ENCODE peak calls at places on chromosomes 13 and 19, in ten cellular contexts. P is anterior cingulate cortex; C is ACHN; I is NCI-H1436; O is amniotic epithelial cell; R is IMR-90; V is SW480; E is omental fat pad; Z is AG20443; J is activated CD4-positive, alpha-beta T cell treated with anti-CD3 and anti-CD28 coated beads, Interleukin-2, amount 10 ng/mL, durations not matched to agents 24 days and 14 days. K is an unnamed sample.

GRCh38 chr19:3695986-3696659 is 4.1 kb downstream of the PIP5K1C start:
- DNase-seq in R (no peak), V (no peak), Z (no peak), I (no peak), E (no peak), J (no peak), P (no peak), C (no peak), O (no peak), K (no peak)

GRCh38 chr19:4933528-4933927 is 24.2 kb downstream of the UHRF1 start:
- DNase-seq in E (no peak), Z (no peak), P (no peak), O (peak; percentile 63), R (no peak), J (no peak), V (peak; percentile 49), C (no peak), I (no peak), K (no peak)

GRCh38 chr13:37868691-37869505 is 674 bp downstream of the TRPC4 start:
- DNase-seq in P (no peak), O (peak; percentile 28), Z (peak; percentile 32), C (peak; percentile 49), J (no peak), V (no peak), R (peak; percentile 50), E (no peak), I (no peak), K (no peak)

GRCh38 chr19:55494172-55494761 is 6.0 kb downstream of the SSC5D start:
- DNase-seq in J (no peak), V (no peak), C (no peak), R (peak; percentile 75), O (peak; percentile 80), I (no peak), Z (peak; percentile 53), E (peak; percentile 48), P (no peak), K (no peak)

GRCh38 chr19:3809881-3810707 is 23.9 kb upstream of the MATK start:
- DNase-seq in V (no peak), O (no peak), J (no peak), E (no peak), Z (no peak), R (no peak), I (no peak), P (no peak), C (no peak), K (no peak)

GRCh38 chr13:28978574-28978973 is 158.4 kb downstream of the MTUS2 start:
- DNase-seq in V (no peak), C (no peak), O (no peak), R (no peak), E (no peak), P (no peak), J (no peak), Z (no peak), I (no peak), K (no peak)

GRCh38 chr13:112545866-112546265 is 42.1 kb downstream of the TUBGCP3 start:
- DNase-seq in Z (peak; percentile 75), R (peak; percentile 92), J (no peak), V (no peak), P (no peak), O (peak; percentile 96), C (peak; percentile 58), E (no peak), I (no peak), K (no peak)

GRCh38 chr13:67136157-67136556 is 94.0 kb downstream of the PCDH9 start:
- DNase-seq in P (no peak), R (no peak), E (no peak), I (no peak), O (peak; percentile 49), J (no peak), Z (no peak), V (no peak), C (no peak), K (no peak)

GRCh38 chr13:25881946-25882574 is 169.8 kb downstream of the SHISA2 start:
- DNase-seq in J (no peak), P (no peak), V (peak; percentile 43), C (peak; percentile 15), O (peak; percentile 40), E (no peak), I (peak; percentile 21), R (no peak), Z (no peak), K (peak; percentile 17)

GRCh38 chr13:42333613-42334328 is 61.8 kb downstream of the AKAP11 start:
- DNase-seq in C (peak; percentile 1), Z (no peak), V (peak; percentile 50), J (peak; percentile 66), E (no peak), P (no peak), O (peak; percentile 56), I (no peak), R (peak; percentile 22), K (no peak)

GRCh38 chr13:73754727-73755292 is 379.4 kb downstream of the KLF12 start:
- DNase-seq in I (peak; percentile 68), E (no peak), V (peak; percentile 71), Z (peak; percentile 49), P (no peak), J (peak; percentile 81), O (peak; percentile 64), C (peak; percentile 62), R (peak; percentile 70), K (peak; percentile 13)

GRCh38 chr13:94254737-94255136 is 224.7 kb downstream of the DCT start:
- DNase-seq in P (no peak), V (no peak), R (peak; percentile 48), Z (no peak), C (no peak), I (no peak), J (no peak), E (no peak), O (no peak), K (no peak)

GRCh38 chr19:51086153-51086850 is 3.6 kb upstream of the KLK14 start:
- DNase-seq in O (no peak), E (no peak), R (no peak), J (no peak), P (no peak), C (no peak), I (no peak), V (no peak), Z (no peak), K (no peak)

GRCh38 chr13:53522034-53522433 is 493.4 kb downstream of the OLFM4 start:
- DNase-seq in P (no peak), I (no peak), O (no peak), C (no peak), R (no peak), Z (no peak), V (no peak), J (no peak), E (no peak), K (no peak)

GRCh38 chr19:53545271-53546065 is 7.5 kb downstream of the ZNF331 start:
- DNase-seq in I (no peak), Z (peak; percentile 70), E (no peak), J (no peak), R (peak; percentile 80), V (no peak), P (no peak), C (no peak), O (peak; percentile 86), K (no peak)

GRCh38 chr13:110512198-110512740 is 49.3 kb downstream of the RAB20 start:
- DNase-seq in Z (no peak), V (no peak), E (no peak), R (no peak), O (no peak), C (no peak), I (no peak), J (no peak), P (no peak), K (no peak)

GRCh38 chr19:53828531-53828930 is 4.4 kb upstream of the NLRP12 start:
- DNase-seq in P (no peak), O (no peak), R (no peak), Z (no peak), V (no peak), C (no peak), J (no peak), E (no peak), I (no peak), K (no peak)

GRCh38 chr19:2040647-2041435 is 10.2 kb downstream of the MKNK2 start:
- DNase-seq in R (no peak), E (no peak), I (no peak), O (no peak), P (no peak), Z (no peak), V (no peak), C (no peak), J (peak; percentile 58), K (no peak)

GRCh38 chr13:30257433-30258099 is 49.8 kb downstream of the KATNAL1 start:
- DNase-seq in R (peak; percentile 9), C (no peak), E (no peak), J (no peak), O (no peak), P (peak; percentile 13), I (no peak), Z (peak; percentile 14), V (no peak), K (no peak)

GRCh38 chr13:109720758-109721184 is 65.6 kb downstream of the IRS2 start:
- DNase-seq in R (no peak), Z (no peak), C (no peak), E (no peak), V (no peak), J (no peak), P (no peak), I (peak; percentile 41), O (no peak), K (no peak)

GRCh38 chr19:10418281-10419199 is 1.8 kb upstream of the PDE4A start:
- DNase-seq in R (no peak), Z (peak; percentile 24), V (peak; percentile 55), C (no peak), I (no peak), E (no peak), O (no peak), J (peak; percentile 77), P (no peak), K (no peak)

GRCh38 chr19:7159105-7159933 is 89.8 kb downstream of the ZNF557 start:
- DNase-seq in P (no peak), C (no peak), J (no peak), I (no peak), Z (peak; percentile 88), V (no peak), E (no peak), R (peak; percentile 95), O (peak; percentile 62), K (no peak)

GRCh38 chr19:3365447-3366103 is 808 bp upstream of the NFIC start:
- DNase-seq in V (no peak), E (no peak), R (peak; percentile 66), P (no peak), J (no peak), I (peak; percentile 43), O (peak; percentile 67), Z (peak; percentile 76), C (peak; percentile 54), K (no peak)

GRCh38 chr19:42424345-42424707 is 2.9 kb downstream of the LIPE start:
- DNase-seq in R (no peak), O (peak; percentile 16), V (no peak), I (no peak), Z (no peak), C (no peak), E (no peak), J (no peak), P (no peak), K (no peak)

GRCh38 chr13:24680258-24680920 is at the start of gene ATP12A:
- DNase-seq in I (no peak), Z (peak; percentile 32), O (no peak), J (peak; percentile 76), E (no peak), R (no peak), C (no peak), P (no peak), V (no peak), K (peak; percentile 70)

GRCh38 chr19:50772408-50773311 is 2.4 kb downstream of the GPR32 start:
- DNase-seq in J (no peak), C (no peak), P (no peak), O (peak; percentile 16), R (peak; percentile 24), I (no peak), Z (no peak), V (peak; percentile 68), E (no peak), K (no peak)

K was measured in progenitor cell of endocrine pancreas.